ENCODE peak calls at places on chromosomes 4 and X, in nine cellular contexts. V is choroid plexus epithelial cell, X is tibial nerve, B is H1, U is MM.1S, P is cardiac muscle cell, O is bronchial epithelial cell, A is AG04450, F is AG09309. Z is an unnamed sample.

GRCh38 chr4:178556796-178557195 is 1114.6 kb upstream of the AGA start:
- DNase-seq in V (no peak), X (no peak), B (no peak), U (no peak), P (no peak), O (peak; percentile 77), A (no peak), F (no peak), Z (no peak)

GRCh38 chr4:20456416-20456815 is 204.7 kb downstream of the SLIT2 start:
- DNase-seq in V (no peak), X (no peak), B (no peak), U (no peak), P (no peak), O (peak; percentile 63), A (no peak), F (no peak), Z (no peak)

GRCh38 chr4:150577786-150578185 is 4.2 kb upstream of the MAB21L2 start:
- DNase-seq in V (no peak), X (no peak), B (no peak), U (no peak), P (no peak), O (no peak), A (no peak), F (no peak), Z (no peak)

GRCh38 chr4:140427919-140428471 is 547 bp upstream of the CLGN start:
- DNase-seq in V (no peak), X (no peak), B (no peak), U (no peak), P (peak; percentile 10), O (peak; percentile 45), A (no peak), F (no peak), Z (no peak)

GRCh38 chr4:4866124-4866832 is 6.8 kb downstream of the MSX1 start:
- DNase-seq in V (no peak), X (no peak), B (peak; percentile 72), U (no peak), P (peak; percentile 35), O (no peak), A (no peak), F (no peak), Z (no peak)

GRCh38 chr4:61443813-61444510 is 243.8 kb downstream of the ADGRL3 start:
- DNase-seq in V (peak; percentile 79), X (no peak), B (no peak), U (no peak), P (peak; percentile 69), O (peak; percentile 81), A (no peak), F (no peak), Z (no peak)

GRCh38 chr4:76620723-76621463 is 185.9 kb downstream of the SHROOM3 start:
- DNase-seq in V (no peak), X (no peak), B (no peak), U (peak; percentile 49), P (no peak), O (no peak), A (no peak), F (no peak), Z (no peak)

GRCh38 chr4:122854444-122854843 is 27.8 kb downstream of the FGF2 start:
- DNase-seq in V (no peak), X (no peak), B (no peak), U (no peak), P (peak; percentile 37), O (no peak), A (no peak), F (no peak), Z (no peak)

GRCh38 chr4:68416591-68416990 is 30.7 kb upstream of the TMPRSS11E start:
- DNase-seq in V (no peak), X (no peak), B (no peak), U (no peak), P (no peak), O (peak; percentile 81), A (no peak), F (no peak), Z (no peak)

GRCh38 chr4:55216871-55217635 is 91.7 kb upstream of the KDR start:
- DNase-seq in V (peak; percentile 32), X (no peak), B (no peak), U (no peak), P (no peak), O (peak; percentile 4), A (no peak), F (no peak), Z (no peak)

GRCh38 chr4:6568689-6569332 is 6.2 kb upstream of the MAN2B2 start:
- DNase-seq in V (peak; percentile 88), X (no peak), B (no peak), U (no peak), P (peak; percentile 60), O (peak; percentile 79), A (no peak), F (no peak), Z (no peak)

DNA sequence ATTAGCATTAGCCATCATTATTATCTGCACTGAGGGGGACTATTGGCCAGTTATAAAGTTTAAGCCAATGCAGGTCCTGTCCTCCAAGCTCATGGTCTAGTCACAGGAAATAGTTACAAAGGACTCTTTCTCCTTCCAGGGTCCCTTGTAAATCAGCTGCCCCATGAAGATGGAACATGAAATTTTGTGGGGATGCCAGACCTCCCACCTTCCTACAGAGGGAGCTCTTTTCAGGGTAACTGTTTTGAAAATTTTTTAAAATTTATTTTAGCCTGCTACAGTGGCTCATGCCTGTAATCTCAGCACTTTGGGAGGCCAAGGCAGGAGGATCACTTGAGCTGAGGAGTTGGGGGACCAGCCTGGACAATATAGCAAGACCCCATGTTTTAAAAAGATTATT is 124.4 kb upstream of the SLC34A2 start:
- DNase-seq in V (no peak), X (no peak), B (no peak), U (no peak), P (no peak), O (no peak), A (no peak), F (no peak), Z (no peak)
- TF ChIP-seq CTCF in V (peak; percentile 62), X (no peak), B (peak; percentile 44), U (peak; percentile 8), P (peak; percentile 40), O (peak; percentile 46), A (peak; percentile 35), F (peak; percentile 39), Z (peak; percentile 34)

DNA sequence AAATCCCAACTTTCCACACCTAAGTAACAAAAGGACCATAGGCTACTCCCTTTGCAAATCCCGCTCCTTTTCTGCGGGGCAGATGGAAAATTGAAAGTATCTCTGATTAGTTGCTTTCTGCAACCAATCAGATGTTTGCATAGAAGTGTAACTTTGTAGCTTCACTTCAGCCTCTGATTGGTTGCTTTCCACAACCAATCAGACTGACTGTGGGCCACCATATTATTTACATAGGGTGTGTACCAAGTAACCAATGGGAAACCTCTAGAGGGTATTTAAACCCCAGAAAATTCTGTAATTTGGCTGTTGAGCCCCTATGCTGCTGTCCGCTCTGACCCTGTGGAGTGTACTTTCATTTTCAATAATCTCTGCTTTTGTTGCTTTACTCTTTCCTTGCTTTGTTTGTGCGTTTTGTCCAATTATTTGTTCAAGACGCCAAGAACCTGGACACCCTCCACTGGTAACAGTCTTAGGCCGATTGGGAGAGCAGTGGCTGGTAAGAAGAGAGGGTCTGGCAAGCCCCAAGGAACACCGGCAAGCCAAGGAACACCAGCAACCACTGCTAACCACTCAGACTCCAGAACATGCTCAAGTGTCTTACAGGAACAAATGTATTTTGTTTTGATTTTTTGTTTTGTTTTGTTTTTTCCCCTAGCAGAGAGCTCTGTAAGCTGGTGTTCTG is 125.5 kb upstream of the MAP3K15 start:
- DNase-seq in V (peak; percentile 20), X (no peak), B (no peak), U (no peak), P (no peak), O (no peak), A (no peak), F (no peak), Z (no peak)
- H3K4me3 ChIP-seq in V (no peak overlapping the region), X (peak overlapping the region; percentile 24), B (no peak overlapping the region), U (no peak overlapping the region), P (no peak overlapping the region), O (no peak overlapping the region), A (no peak overlapping the region), F (no peak overlapping the region), Z (no peak overlapping the region)

GRCh38 chrX:135436456-135436855 is 14.7 kb downstream of the SMIM10L2A start:
- DNase-seq in V (no peak), X (no peak), B (no peak), U (no peak), P (no peak), O (no peak), A (no peak), F (no peak), Z (no peak)

GRCh38 chrX:135436966-135437866 is 15.5 kb downstream of the SMIM10L2A start:
- DNase-seq in V (no peak), X (no peak), B (no peak), U (no peak), P (no peak), O (no peak), A (no peak), F (no peak), Z (no peak)

GRCh38 chrX:135435933-135436332 is 14.2 kb downstream of the SMIM10L2A start:
- DNase-seq in V (no peak), X (no peak), B (no peak), U (no peak), P (no peak), O (no peak), A (no peak), F (no peak), Z (no peak)

GRCh38 chrX:135437867-135438733 is 16.4 kb downstream of the SMIM10L2A start:
- DNase-seq in V (no peak), X (no peak), B (no peak), U (no peak), P (no peak), O (no peak), A (no peak), F (no peak), Z (no peak)

GRCh38 chrX:135438734-135439043 is 16.9 kb downstream of the SMIM10L2A start:
- DNase-seq in V (no peak), X (no peak), B (no peak), U (no peak), P (no peak), O (no peak), A (no peak), F (no peak), Z (no peak)
- TF ChIP-seq CTCF in V (no peak), X (no peak), B (no peak), U (no peak), P (no peak), O (no peak), A (no peak), F (no peak), Z (no peak)

DNA sequence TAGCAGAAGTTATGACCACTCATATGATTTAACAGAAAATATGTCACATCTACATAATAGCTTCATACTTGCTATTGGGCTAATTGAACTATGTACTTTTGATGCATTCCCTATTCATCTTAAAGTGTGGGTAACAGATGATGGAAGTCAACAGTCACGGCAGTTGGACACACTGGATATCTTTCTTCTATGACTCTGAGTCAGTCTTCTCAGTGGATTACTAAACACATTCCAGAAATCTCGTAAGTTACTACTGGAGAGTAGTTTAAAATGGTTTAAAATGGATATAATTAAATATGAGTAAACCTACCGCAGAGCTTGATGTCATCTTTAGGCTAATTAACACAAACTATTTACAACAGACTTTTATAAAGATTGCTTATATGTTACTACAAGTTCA is 30.1 kb upstream of the CFAP299 start:
- DNase-seq in V (peak; percentile 19), X (no peak), B (no peak), U (no peak), P (no peak), O (peak; percentile 68), A (no peak), F (peak; percentile 46), Z (no peak)
- H3K4me3 ChIP-seq in V (no peak overlapping the region), X (no peak overlapping the region), B (no peak overlapping the region), U (no peak overlapping the region), P (no peak overlapping the region), O (no peak overlapping the region), A (no peak overlapping the region), F (no peak overlapping the region), Z (no peak overlapping the region)

GRCh38 chrX:134377537-134377936 is 82.4 kb upstream of the HPRT1 start:
- DNase-seq in V (peak; percentile 73), X (no peak), B (no peak), U (peak; percentile 64), P (peak; percentile 65), O (peak; percentile 34), A (no peak), F (no peak), Z (no peak)
- TF ChIP-seq CTCF in V (peak; percentile 53), X (no peak), B (peak; percentile 15), U (peak; percentile 35), P (peak; percentile 44), O (peak; percentile 24), A (peak; percentile 43), F (peak; percentile 43), Z (peak; percentile 24)

Z was measured in HFF-Myc.